ENCODE peak calls at places on chromosomes 6 and 20, in five cellular contexts. N is foreskin fibroblast, Q is left ventricle myocardium inferior, S is A673, X is HCT116. F is an unnamed sample.

GRCh38 chr6:136921521-136921935 is 573 bp upstream of the SLC35D3 start:
- DNase-seq in X (no peak), N (peak), S (no peak), Q (no peak), F (no peak)

GRCh38 chr20:58714923-58715708 is 22.5 kb downstream of the NPEPL1 start:
- DNase-seq in X (no peak), N (no peak), Q (peak), S (no peak), F (no peak)

GRCh38 chr20:19453369-19453768 is 240.9 kb downstream of the SLC24A3 start:
- DNase-seq in Q (no peak), S (no peak), X (no peak), N (no peak), F (no peak)

GRCh38 chr6:2127484-2127911 is 117.9 kb downstream of the GMDS start:
- DNase-seq in Q (peak), S (no peak), N (no peak), X (no peak), F (no peak)

GRCh38 chr20:62389601-62390087 is 2.7 kb downstream of the RPS21 start:
- DNase-seq in Q (no peak), X (no peak), N (no peak), S (no peak), F (no peak)

GRCh38 chr6:148698671-148699180 is 48.1 kb upstream of the UST start:
- DNase-seq in X (no peak), Q (no peak), S (no peak), N (no peak), F (no peak)

GRCh38 chr6:139030539-139030938 is 2.0 kb downstream of the ABRACL start:
- DNase-seq in Q (no peak), X (no peak), N (no peak), S (peak), F (no peak)

GRCh38 chr6:148835920-148836441 is 89.2 kb downstream of the UST start:
- DNase-seq in S (peak), X (no peak), Q (no peak), N (peak), F (no peak)

GRCh38 chr6:142566628-142567396 is 265.0 kb downstream of the ADGRG6 start:
- DNase-seq in Q (no peak), S (peak), N (peak), X (peak), F (no peak)

GRCh38 chr6:90184334-90185298 is 112.0 kb downstream of the BACH2 start:
- DNase-seq in X (peak), Q (no peak), S (no peak), N (no peak), F (no peak)

GRCh38 chr6:140921366-140922226 is 1211.1 kb upstream of the GJE1 start:
- DNase-seq in N (peak), S (peak), Q (no peak), X (peak), F (peak)

GRCh38 chr6:100118301-100118700 is 124.3 kb upstream of the MCHR2 start:
- DNase-seq in S (no peak), Q (no peak), N (no peak), X (no peak), F (no peak)

GRCh38 chr6:894274-894673 is 201.3 kb upstream of the EXOC2 start:
- DNase-seq in X (no peak), N (no peak), Q (no peak), S (no peak), F (no peak)

GRCh38 chr6:168641455-168641854 is 200.5 kb downstream of the SMOC2 start:
- DNase-seq in S (no peak), X (no peak), Q (no peak), N (no peak), F (no peak)

GRCh38 chr6:15184441-15184861 is 61.4 kb upstream of the JARID2 start:
- DNase-seq in Q (no peak), S (peak), X (no peak), N (no peak), F (no peak)

GRCh38 chr6:74167951-74168350 is 471.9 kb downstream of the CD109 start:
- DNase-seq in N (peak), S (peak), Q (no peak), X (no peak), F (no peak)

GRCh38 chr6:68680244-68680643 is 45.2 kb downstream of the ADGRB3 start:
- DNase-seq in X (no peak), N (no peak), S (no peak), Q (no peak), F (no peak)

GRCh38 chr20:59806578-59806975 is 126.9 kb downstream of the SYCP2 start:
- DNase-seq in S (no peak), X (no peak), Q (no peak), N (no peak), F (no peak)

GRCh38 chr6:47042238-47042843 is at the start of gene ADGRF1:
- DNase-seq in N (no peak), S (no peak), X (no peak), Q (no peak), F (no peak)

GRCh38 chr20:2756056-2756611 is 44.3 kb downstream of the CPXM1 start:
- DNase-seq in N (peak), X (peak), Q (no peak), S (no peak), F (no peak)

GRCh38 chr6:28443112-28443773 is at the start of gene ZSCAN23:
- DNase-seq in Q (peak), N (peak), S (peak), X (no peak), F (peak)

GRCh38 chr6:160042788-160043301 is 74.0 kb downstream of the IGF2R start:
- DNase-seq in X (no peak), S (no peak), Q (no peak), N (peak), F (no peak)

GRCh38 chr20:7151666-7152065 is 384.2 kb downstream of the BMP2 start:
- DNase-seq in X (no peak), Q (no peak), N (peak), S (no peak), F (no peak)

GRCh38 chr6:105424177-105424783 is 21.4 kb upstream of the PREP start:
- DNase-seq in Q (no peak), S (peak), X (peak), N (peak), F (peak)

GRCh38 chr20:1664911-1665310 is 7.3 kb upstream of the SIRPG start:
- DNase-seq in Q (no peak), N (no peak), S (no peak), X (no peak), F (no peak)

GRCh38 chr6:23647045-23647444 is 479.0 kb upstream of the NRSN1 start:
- DNase-seq in Q (no peak), N (no peak), X (no peak), S (no peak), F (no peak)

GRCh38 chr6:31822038-31822821 is 5.3 kb upstream of the HSPA1B start:
- DNase-seq in X (no peak), N (peak), S (peak), Q (peak), F (peak)

GRCh38 chr6:34585512-34586045 is 29.4 kb upstream of the SPDEF start:
- DNase-seq in S (no peak), X (no peak), N (peak), Q (no peak), F (no peak)
- TF ChIP-seq CTCF in S (no peak), X (no peak), N (no peak), Q (no peak), F (no peak)

GRCh38 chr6:7125290-7125689 is 17.5 kb downstream of the RREB1 start:
- DNase-seq in X (no peak), S (no peak), N (no peak), Q (no peak), F (no peak)
- H3K4me3 ChIP-seq in X (no peak), S (no peak), N (no peak), Q (no peak), F (no peak)

GRCh38 chr20:48405909-48406308 is 421.9 kb downstream of the PREX1 start:
- DNase-seq in S (no peak), X (no peak), N (no peak), Q (no peak), F (no peak)
- TF ChIP-seq CTCF in S (no peak), X (no peak), N (no peak), Q (no peak), F (no peak)

DNA sequence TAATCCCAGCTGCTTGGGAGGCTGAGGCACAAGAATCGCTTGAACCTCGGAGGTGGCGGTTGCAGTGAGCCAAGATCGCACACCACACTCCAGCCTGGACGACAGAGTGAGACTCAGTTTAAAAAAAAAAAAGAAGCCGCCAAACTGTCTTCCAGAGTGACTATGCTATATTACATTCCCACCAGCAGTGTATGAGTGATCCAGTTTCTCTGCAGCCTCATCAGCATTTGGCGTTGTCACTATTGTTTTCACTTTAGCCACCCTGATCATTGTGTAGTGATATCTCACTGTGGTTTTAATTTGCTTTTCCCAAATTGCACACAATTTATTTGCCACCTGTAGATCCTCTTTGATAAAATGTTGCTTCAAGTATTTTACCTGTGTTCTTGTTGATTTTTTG is 6.0 kb upstream of the AKAP12 start:
- DNase-seq in Q (no peak), N (no peak), X (no peak), S (no peak), F (no peak)
- H3K4me3 ChIP-seq in Q (no peak), N (no peak), X (no peak), S (no peak), F (no peak)